ENCODE peak calls at places on chromosomes 4 and X, in five cellular contexts. G is fibroblast of pulmonary artery, I is adrenal gland, U is upper lobe of left lung, B is GM12865. S is an unnamed sample.

GRCh38 chr4:150176559-150176958 is 98.3 kb downstream of the DCLK2 start:
- DNase-seq in U (no peak), I (no peak), G (peak; percentile 62), B (no peak), S (no peak)

GRCh38 chr4:30605616-30606015 is 114.6 kb upstream of the PCDH7 start:
- DNase-seq in U (no peak), I (no peak), G (peak; percentile 20), B (no peak), S (no peak)

GRCh38 chr4:73445383-73446335 is 9.6 kb downstream of the AFP start:
- DNase-seq in B (no peak), U (no peak), G (no peak), I (no peak), S (no peak)

GRCh38 chrX:13733506-13733905 is 914 bp downstream of the TRAPPC2 start:
- DNase-seq in G (no peak), I (no peak), U (no peak), B (no peak), S (no peak)

GRCh38 chr4:146124023-146124680 is 51.4 kb upstream of the LSM6 start:
- DNase-seq in G (no peak), B (peak; percentile 25), I (no peak), U (no peak), S (no peak)

GRCh38 chr4:53307819-53308773 is 57.8 kb downstream of the SCFD2 start:
- DNase-seq in I (no peak), U (no peak), G (no peak), B (peak; percentile 47), S (no peak)

GRCh38 chr4:104449537-104449936 is 45.2 kb downstream of the CXXC4 start:
- DNase-seq in B (no peak), U (no peak), G (no peak), I (no peak), S (no peak)

GRCh38 chrX:135194684-135195083 is 23.5 kb upstream of the CT55 start:
- DNase-seq in U (no peak), B (no peak), G (no peak), I (no peak), S (no peak)

GRCh38 chr4:151917145-151917775 is 156.5 kb upstream of the GATB start:
- DNase-seq in G (no peak), U (no peak), B (no peak), I (no peak), S (no peak)

GRCh38 chrX:15915959-15916703 is 61.5 kb upstream of the AP1S2 start:
- DNase-seq in B (no peak), U (no peak), I (no peak), G (peak; percentile 38), S (no peak)

GRCh38 chrX:72685810-72686465 is 28.2 kb downstream of the PHKA1 start:
- DNase-seq in U (no peak), I (no peak), G (peak; percentile 7), B (no peak), S (no peak)

GRCh38 chr4:5955201-5955821 is 62.4 kb upstream of the CRMP1 start:
- DNase-seq in B (no peak), I (no peak), G (no peak), U (no peak), S (no peak)

GRCh38 chr4:91243132-91243531 is 1060.6 kb upstream of the GRID2 start:
- DNase-seq in U (no peak), I (peak; percentile 84), B (no peak), G (peak; percentile 57), S (no peak)

GRCh38 chr4:1285790-1286553 is 3.7 kb upstream of the MAEA start:
- DNase-seq in I (no peak), G (peak; percentile 8), B (peak; percentile 74), U (peak; percentile 47), S (no peak)

GRCh38 chr4:128583753-128584712 is 225.5 kb upstream of the JADE1 start:
- DNase-seq in B (no peak), G (no peak), I (peak; percentile 34), U (no peak), S (no peak)

GRCh38 chr4:176271749-176272148 is 2.7 kb upstream of the ASB5 start:
- DNase-seq in U (no peak), I (no peak), B (no peak), G (no peak), S (no peak)

GRCh38 chr4:38131371-38132139 is 171.4 kb downstream of the PTTG2 start:
- DNase-seq in G (peak; percentile 52), I (peak; percentile 46), B (peak; percentile 91), U (no peak), S (no peak)

GRCh38 chr4:120348521-120348920 is 281.9 kb upstream of the MAD2L1 start:
- DNase-seq in I (no peak), G (no peak), U (no peak), B (no peak), S (no peak)

GRCh38 chr4:16582526-16582925 is 315.9 kb downstream of the LDB2 start:
- DNase-seq in U (no peak), I (no peak), G (no peak), B (no peak), S (no peak)

GRCh38 chr4:101337688-101338087 is 9.6 kb downstream of the PPP3CA start:
- DNase-seq in I (peak; percentile 24), G (peak; percentile 48), B (no peak), U (no peak), S (no peak)

GRCh38 chr4:38805530-38806145 is 1.0 kb upstream of the TLR1 start:
- DNase-seq in I (peak; percentile 48), B (peak; percentile 93), U (no peak), G (peak; percentile 62), S (peak; percentile 51)

GRCh38 chr4:28287837-28288236 is 1427.2 kb downstream of the STIM2 start:
- DNase-seq in I (peak; percentile 15), G (peak; percentile 95), U (no peak), B (no peak), S (peak; percentile 25)

GRCh38 chrX:10769696-10770619 is 149.6 kb upstream of the MID1 start:
- DNase-seq in G (peak; percentile 15), B (no peak), U (no peak), I (no peak), S (no peak)

GRCh38 chrX:92232182-92232581 is 453.0 kb downstream of the PCDH11X start:
- DNase-seq in B (no peak), U (no peak), I (no peak), G (peak; percentile 11), S (no peak)

GRCh38 chr4:153514001-153514526 is 47.9 kb downstream of the TMEM131L start:
- DNase-seq in I (no peak), G (peak; percentile 73), B (no peak), U (no peak), S (no peak)

GRCh38 chrX:16312761-16313623 is 145.7 kb downstream of the MAGEB17 start:
- DNase-seq in G (no peak), I (no peak), U (no peak), B (no peak), S (no peak)

GRCh38 chr4:52877694-52878093 is 15.6 kb downstream of the RASL11B start:
- DNase-seq in G (no peak), U (no peak), I (no peak), B (no peak), S (no peak)

GRCh38 chrX:103441878-103442535 is 65.7 kb downstream of the BEX3 start:
- DNase-seq in I (no peak), G (no peak), U (no peak), B (no peak), S (no peak)

GRCh38 chrX:83022020-83022419 is 486.1 kb upstream of the POU3F4 start:
- DNase-seq in I (no peak), G (no peak), U (no peak), B (no peak), S (no peak)

GRCh38 chr4:76658231-76659102 is 223.4 kb downstream of the SHROOM3 start:
- DNase-seq in I (no peak), G (peak; percentile 51), U (no peak), B (no peak), S (no peak)

GRCh38 chrX:73765776-73766465 is 202.9 kb downstream of the CHIC1 start:
- DNase-seq in B (no peak), I (no peak), G (no peak), U (no peak), S (no peak)

GRCh38 chr4:15027921-15028435 is 25.7 kb downstream of the CPEB2 start:
- DNase-seq in I (no peak), B (no peak), U (no peak), G (peak; percentile 33), S (no peak)

GRCh38 chr4:41538887-41539498 is 1.0 kb downstream of the LIMCH1 start:
- DNase-seq in U (no peak), B (no peak), G (no peak), I (peak; percentile 72), S (no peak)

DNA sequence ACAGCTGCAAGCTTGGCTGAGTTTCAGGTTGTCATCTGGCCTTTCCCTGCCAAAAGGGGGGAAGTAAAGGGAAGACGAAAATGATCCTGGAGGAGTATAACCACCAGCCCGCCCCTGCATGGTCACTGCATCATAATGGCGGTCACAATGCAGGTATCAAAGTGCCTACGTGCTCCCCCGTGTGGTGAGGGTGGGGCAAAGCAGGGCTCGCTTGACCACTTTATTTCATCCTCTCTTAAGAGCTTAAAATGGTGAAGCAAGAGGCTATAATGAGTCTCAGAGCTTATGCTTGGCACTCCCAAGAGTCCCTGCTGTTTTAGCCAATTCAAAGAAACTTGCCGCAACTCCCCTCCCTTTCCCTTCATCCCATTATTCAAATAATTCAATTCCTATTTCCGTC is 105.6 kb downstream of the APOOL start:
- DNase-seq in I (no peak), B (peak; percentile 11), G (peak; percentile 12), U (no peak), S (no peak)
- TF ChIP-seq CTCF in I (no peak), B (peak; percentile 29), G (peak; percentile 40), U (no peak), S (no peak)

DNA sequence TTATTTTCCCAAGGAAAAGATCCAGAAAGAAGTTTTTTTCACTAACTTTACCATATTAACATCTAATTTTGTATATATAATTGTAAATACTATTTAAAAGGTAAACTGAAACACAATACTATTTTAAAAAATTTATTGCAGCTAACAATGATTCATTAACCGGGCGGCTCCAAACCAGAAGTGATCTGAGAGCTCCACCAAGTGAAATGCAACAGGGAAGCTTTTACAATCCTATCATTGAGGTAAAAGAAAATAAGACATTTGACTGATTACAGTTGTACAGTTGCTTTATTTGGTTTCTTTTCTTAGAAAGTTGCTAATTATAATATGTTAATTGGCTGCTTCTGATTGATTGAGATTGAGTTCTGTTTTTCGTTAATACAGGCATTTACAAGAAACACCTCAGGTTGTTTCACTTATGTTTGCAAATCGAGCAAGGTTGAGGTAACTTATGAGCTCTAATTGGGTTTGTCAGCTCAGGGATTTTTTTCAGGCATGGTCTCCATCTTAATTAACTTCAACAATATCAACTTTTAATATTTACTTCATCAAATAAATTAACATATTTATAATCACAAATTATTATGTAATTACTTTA is 220.2 kb upstream of the UGT8 start:
- DNase-seq in G (peak; percentile 68), I (no peak), U (no peak), B (no peak), S (no peak)
- TF ChIP-seq CTCF in G (peak; percentile 62), I (no peak), U (no peak), B (no peak), S (peak; percentile 60)

DNA sequence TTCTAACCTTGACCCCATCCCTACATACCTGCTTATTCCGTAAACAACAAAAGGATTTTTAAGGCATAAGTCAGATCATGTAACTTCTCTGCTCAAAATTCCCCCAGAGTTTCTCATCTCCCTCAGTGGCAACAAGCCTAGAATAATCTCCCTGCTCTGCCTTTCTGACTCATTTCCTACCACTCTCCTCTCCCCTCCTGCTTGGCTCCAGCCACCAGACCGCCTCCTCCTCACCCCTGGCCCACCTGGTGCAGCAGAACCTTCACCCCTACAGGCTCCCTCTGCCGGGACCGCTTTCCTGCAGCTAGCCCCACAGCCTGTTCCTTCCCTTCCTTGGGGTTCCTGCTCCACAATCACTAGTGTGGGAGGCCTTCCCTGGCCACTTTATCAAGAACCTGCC is 32.1 kb downstream of the TSPAN5 start:
- DNase-seq in G (peak; percentile 90), I (peak; percentile 37), U (peak; percentile 29), B (no peak), S (peak; percentile 67)
- TF ChIP-seq CTCF in G (peak; percentile 17), I (no peak), U (no peak), B (no peak), S (no peak)

GRCh38 chr4:8886625-8887406 is 15.2 kb upstream of the HMX1 start:
- DNase-seq in B (no peak), I (no peak), G (no peak), U (no peak), S (no peak)
- TF ChIP-seq CTCF in B (peak; percentile 23), I (no peak), G (peak; percentile 33), U (no peak), S (no peak)